ENCODE peak calls at places on chromosomes 11 and 22, in four cellular contexts. K, M, O and E are unnamed samples.

GRCh38 chr11:47340980-47341775 is 11.3 kb downstream of the MYBPC3 start:
- DNase-seq in O (no peak), K (no peak), M (no peak), E (no peak)

GRCh38 chr11:128334311-128335044 is 252.9 kb downstream of the ETS1 start:
- DNase-seq in K (no peak), O (peak; percentile 54), M (peak; percentile 83), E (no peak)

GRCh38 chr11:31943056-31943780 is 132.1 kb upstream of the PAX6 start:
- DNase-seq in K (no peak), M (no peak), O (no peak), E (no peak)

GRCh38 chr11:108871152-108871551 is 206.3 kb downstream of the DDX10 start:
- DNase-seq in O (peak; percentile 85), K (no peak), M (peak; percentile 33), E (no peak)

GRCh38 chr11:72700026-72700610 is 25.9 kb upstream of the PDE2A start:
- DNase-seq in K (no peak), O (peak; percentile 40), M (no peak), E (no peak)

GRCh38 chr11:85236211-85236610 is 390.9 kb downstream of the DLG2 start:
- DNase-seq in K (no peak), M (no peak), O (no peak), E (no peak)

GRCh38 chr11:69775163-69775755 is at the start of gene FGF4:
- DNase-seq in M (no peak), O (no peak), K (peak; percentile 50), E (no peak)

GRCh38 chr11:110870816-110871522 is 158.7 kb upstream of the ARHGAP20 start:
- DNase-seq in K (no peak), O (no peak), M (no peak), E (no peak)

GRCh38 chr11:42923651-42924050 is 388.1 kb upstream of the API5 start:
- DNase-seq in K (no peak), M (no peak), O (no peak), E (no peak)

GRCh38 chr22:40196628-40197027 is 18.9 kb downstream of the TNRC6B start:
- DNase-seq in K (no peak), O (peak; percentile 89), M (no peak), E (no peak)

GRCh38 chr22:31274017-31274416 is 18.3 kb downstream of the PIK3IP1 start:
- DNase-seq in M (no peak), K (no peak), O (no peak), E (no peak)

GRCh38 chr11:2539761-2540520 is 95.1 kb downstream of the KCNQ1 start:
- DNase-seq in O (no peak), K (no peak), M (peak; percentile 13), E (no peak)

GRCh38 chr11:121311373-121311772 is 18.8 kb downstream of the SC5D start:
- DNase-seq in M (no peak), O (no peak), K (no peak), E (no peak)

GRCh38 chr11:83818349-83818748 is 532.2 kb upstream of the CCDC90B start:
- DNase-seq in M (no peak), K (no peak), O (no peak), E (no peak)

GRCh38 chr22:36144886-36145541 is 15.5 kb downstream of the APOL3 start:
- DNase-seq in M (peak; percentile 44), K (peak; percentile 59), O (peak; percentile 88), E (no peak)

GRCh38 chr11:111063711-111064110 is 181.8 kb upstream of the POU2AF2 start:
- DNase-seq in O (peak; percentile 21), M (no peak), K (no peak), E (no peak)

GRCh38 chr11:119206512-119207299 is 567 bp downstream of the CBL start:
- DNase-seq in O (no peak), M (peak; percentile 73), K (peak; percentile 81), E (no peak)

GRCh38 chr11:128728767-128729587 is 35.1 kb downstream of the FLI1 start:
- DNase-seq in K (no peak), M (no peak), O (no peak), E (no peak)

GRCh38 chr11:72088076-72088806 is 7.6 kb downstream of the LRRC51 start:
- DNase-seq in K (no peak), M (no peak), O (no peak), E (no peak)

GRCh38 chr11:75481602-75482309 is 44.0 kb downstream of the GDPD5 start:
- DNase-seq in K (no peak), O (no peak), M (no peak), E (no peak)

GRCh38 chr22:23058481-23059336 is 11.6 kb upstream of the GNAZ start:
- DNase-seq in M (no peak), K (no peak), O (no peak), E (peak; percentile 28)

GRCh38 chr11:72160319-72160718 is 24.8 kb downstream of the FOLR3 start:
- DNase-seq in M (no peak), K (no peak), O (no peak), E (no peak)

GRCh38 chr11:7657306-7658025 is 15.8 kb downstream of the CYB5R2 start:
- DNase-seq in K (peak; percentile 50), O (peak; percentile 84), M (peak; percentile 31), E (no peak)

GRCh38 chr11:124897681-124898680 is at the start of gene ROBO4:
- DNase-seq in K (no peak), O (peak; percentile 90), M (peak; percentile 55), E (peak; percentile 22)

GRCh38 chr11:65314501-65315203 is at the start of gene CDC42EP2:
- DNase-seq in M (peak; percentile 94), O (peak; percentile 90), K (peak; percentile 93), E (peak; percentile 70)
- TF ChIP-seq CTCF in M (no peak), O (no peak), K (no peak), E (no peak)

GRCh38 chr22:24707477-24707816 is 67.1 kb downstream of the PIWIL3 start:
- DNase-seq in M (no peak), K (no peak), O (no peak), E (no peak)
- TF ChIP-seq CTCF in M (peak; percentile 18), K (no peak), O (no peak), E (no peak)

DNA sequence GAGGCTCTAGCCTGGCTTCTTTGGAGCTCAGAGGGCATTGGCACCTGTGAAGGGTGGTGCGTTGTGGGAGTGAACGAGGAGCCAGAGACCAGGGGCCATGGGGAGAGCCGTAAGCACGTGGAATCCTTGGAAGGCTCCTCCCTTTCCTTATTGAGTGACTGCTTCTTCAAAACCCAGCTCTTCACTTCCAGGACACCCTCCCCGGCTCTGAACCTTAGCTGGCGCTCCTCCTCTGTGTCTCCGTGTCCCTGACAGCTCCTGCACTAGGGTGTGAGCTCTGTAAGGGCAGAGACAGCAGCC is 26.3 kb downstream of the POLR3H start:
- DNase-seq in M (no peak), K (no peak), O (no peak), E (no peak)
- TF ChIP-seq CTCF in M (no peak), K (no peak), O (no peak), E (peak; percentile 46)

GRCh38 chr11:65559535-65559934 is 1.4 kb upstream of the LTBP3 start:
- DNase-seq in K (no peak), M (no peak), O (no peak), E (no peak)

GRCh38 chr11:65557280-65558001 is 718 bp downstream of the LTBP3 start:
- DNase-seq in M (no peak), K (peak; percentile 72), O (no peak), E (no peak)

GRCh38 chr11:65558002-65558784 is at the start of gene LTBP3:
- DNase-seq in O (peak; percentile 94), M (peak; percentile 82), K (peak; percentile 69), E (peak; percentile 56)

GRCh38 chr11:65559951-65560537 is 1.9 kb upstream of the LTBP3 start:
- DNase-seq in O (peak; percentile 62), K (no peak), M (no peak), E (no peak)

GRCh38 chr11:65558785-65559509 is 788 bp upstream of the LTBP3 start:
- DNase-seq in O (peak; percentile 67), K (no peak), M (no peak), E (no peak)
- TF ChIP-seq CTCF in O (peak; percentile 9), K (no peak), M (no peak), E (no peak)

DNA sequence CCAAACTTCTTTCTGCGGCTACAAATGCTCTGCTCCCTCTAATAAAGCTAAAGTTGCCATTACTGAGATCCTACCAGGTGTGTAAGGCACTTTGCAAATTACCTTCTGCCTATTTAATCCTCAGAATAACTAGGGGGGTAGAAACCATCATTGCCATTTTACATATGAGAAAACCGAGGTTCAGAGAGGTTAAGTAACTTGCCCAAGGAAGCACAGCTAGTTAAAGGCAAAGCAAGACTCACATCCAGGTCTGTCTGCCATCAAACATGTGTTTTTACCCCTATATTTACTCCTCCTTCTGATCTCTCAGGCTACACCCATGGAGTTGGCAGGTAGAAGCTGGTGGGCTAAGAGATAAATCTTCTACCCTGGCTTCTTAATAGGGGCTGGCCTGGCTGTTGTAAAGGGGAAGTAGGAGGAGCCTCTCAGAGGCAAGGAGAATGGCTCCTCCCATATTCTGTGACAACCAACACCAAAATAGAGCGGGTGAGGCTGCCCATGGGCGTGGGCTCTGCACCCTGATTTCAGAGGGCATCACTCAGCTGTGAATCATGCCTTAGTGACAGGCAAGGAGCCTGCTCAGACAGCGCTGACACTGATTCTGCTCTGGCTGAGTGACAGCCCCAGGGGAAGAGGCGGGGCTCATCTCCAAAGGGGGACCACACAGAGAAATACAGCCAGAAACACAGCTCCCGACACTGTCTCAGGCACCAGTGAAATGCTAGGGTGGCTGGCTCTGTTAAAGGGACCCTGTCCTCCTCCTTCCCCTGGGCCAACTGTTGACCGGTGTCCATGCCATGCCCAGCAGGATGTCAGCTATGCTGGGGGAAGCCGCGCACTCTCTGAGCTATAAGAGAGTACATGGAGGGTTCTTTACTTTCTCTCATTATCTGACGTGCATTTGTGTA is 106.8 kb downstream of the ABTB2 start:
- DNase-seq in K (peak; percentile 40), O (no peak), M (peak; percentile 39), E (no peak)
- TF ChIP-seq CTCF in K (no peak), O (no peak), M (no peak), E (no peak)

GRCh38 chr11:132858203-132858602 is 674.1 kb downstream of the OPCML start:
- DNase-seq in M (no peak), O (peak; percentile 62), K (peak; percentile 43), E (peak; percentile 42)
- TF ChIP-seq CTCF in M (peak; percentile 8), O (peak; percentile 56), K (peak; percentile 29), E (no peak)